ENCODE peak calls at places on chromosomes 2 and 18, in eight cellular contexts. B is mesenchymal stem cell; U is H7; M is left ventricle myocardium inferior; K is CD8-positive, alpha-beta T cell; C is fibroblast of lung; I is neural crest cell; H is occipital lobe. S is an unnamed sample.
A peak's percentile ranks its signal among the peaks of the same experiment; 100 is the strongest.

GRCh38 chr18:64405161-64405560 is 256.3 kb upstream of the LINC00305 start:
- DNase-seq in B (peak; percentile 64), U (no peak), M (no peak), K (no peak), C (peak; percentile 0), I (no peak), H (no peak), S (no peak)

GRCh38 chr2:8537572-8538155 is 144.2 kb upstream of the ID2 start:
- DNase-seq in B (no peak), U (no peak), M (no peak), K (no peak), C (no peak), I (no peak), H (no peak), S (no peak)

GRCh38 chr2:12452211-12452610 is 264.5 kb upstream of the TRIB2 start:
- DNase-seq in B (peak; percentile 81), U (no peak), M (no peak), K (no peak), C (peak; percentile 61), I (no peak), H (no peak), S (no peak)

GRCh38 chr2:128735296-128735960 is 416.8 kb upstream of the HS6ST1 start:
- DNase-seq in B (no peak), U (peak; percentile 63), M (no peak), K (no peak), C (no peak), I (no peak), H (no peak), S (no peak)

GRCh38 chr2:238095143-238095542 is 5.0 kb upstream of the ESPNL start:
- DNase-seq in B (no peak), U (no peak), M (no peak), K (no peak), C (no peak), I (no peak), H (no peak), S (no peak)

GRCh38 chr2:216904554-216904953 is 44.7 kb upstream of the TNP1 start:
- DNase-seq in B (no peak), U (no peak), M (no peak), K (no peak), C (no peak), I (no peak), H (no peak), S (no peak)

GRCh38 chr18:79569720-79570119 is 109.9 kb upstream of the CTDP1 start:
- DNase-seq in B (no peak), U (no peak), M (no peak), K (no peak), C (no peak), I (no peak), H (no peak), S (no peak)

GRCh38 chr2:68371581-68371980 is 6.5 kb downstream of the PLEK start:
- DNase-seq in B (no peak), U (no peak), M (no peak), K (no peak), C (no peak), I (no peak), H (no peak), S (no peak)

GRCh38 chr18:9055185-9055584 is 47.3 kb upstream of the NDUFV2 start:
- DNase-seq in B (peak; percentile 52), U (no peak), M (no peak), K (no peak), C (peak; percentile 90), I (no peak), H (no peak), S (no peak)

GRCh38 chr18:10303171-10303570 is 151.3 kb upstream of the APCDD1 start:
- DNase-seq in B (no peak), U (no peak), M (no peak), K (no peak), C (no peak), I (no peak), H (no peak), S (no peak)

GRCh38 chr18:62506495-62507143 is 16.2 kb upstream of the ZCCHC2 start:
- DNase-seq in B (peak; percentile 3), U (peak; percentile 15), M (no peak), K (no peak), C (no peak), I (no peak), H (no peak), S (no peak)

S was measured in progenitor cell of endocrine pancreas.